ENCODE peak calls at places on chromosomes 12 and 14, in seven cellular contexts. Q is stomach, O is NB4, K is gastrocnemius medialis, T is lower leg skin, B is IMR-90, W is A549. X is an unnamed sample.

GRCh38 chr12:113134521-113134951 is 1.0 kb downstream of the RASAL1 start:
- DNase-seq in W (no peak), B (no peak), K (no peak), Q (no peak), O (no peak), T (no peak), X (no peak)

GRCh38 chr14:98912655-98913054 is 359.3 kb downstream of the BCL11B start:
- DNase-seq in B (no peak), T (no peak), Q (no peak), K (no peak), O (no peak), W (no peak), X (no peak)

GRCh38 chr12:86052921-86053320 is 178.8 kb downstream of the NTS start:
- DNase-seq in W (no peak), B (no peak), K (no peak), T (no peak), Q (no peak), O (no peak), X (no peak)

GRCh38 chr12:111304642-111305071 is 64.2 kb downstream of the PHETA1 start:
- DNase-seq in K (no peak), O (peak; percentile 75), Q (no peak), W (peak; percentile 69), T (no peak), B (no peak), X (peak; percentile 70)

GRCh38 chr12:3046441-3047200 is 30.6 kb upstream of the TSPAN9 start:
- DNase-seq in W (no peak), O (no peak), T (no peak), B (no peak), K (peak; percentile 91), Q (no peak), X (no peak)

GRCh38 chr12:118773956-118774723 is 207.2 kb upstream of the SRRM4 start:
- DNase-seq in Q (no peak), K (no peak), B (no peak), T (no peak), O (no peak), W (no peak), X (no peak)

GRCh38 chr12:69739287-69740191 is 879 bp downstream of the RAB3IP start:
- DNase-seq in K (peak; percentile 24), O (peak; percentile 83), W (peak; percentile 48), Q (peak; percentile 73), B (peak; percentile 13), T (peak; percentile 87), X (peak; percentile 68)

GRCh38 chr12:78269620-78270019 is 438.9 kb downstream of the NAV3 start:
- DNase-seq in Q (no peak), T (no peak), B (no peak), O (no peak), K (no peak), W (no peak), X (no peak)

GRCh38 chr14:105384605-105385321 is 13.6 kb upstream of the TEX22 start:
- DNase-seq in Q (no peak), T (no peak), B (no peak), O (no peak), W (no peak), K (no peak), X (no peak)

GRCh38 chr14:104708606-104709268 is 15.3 kb upstream of the ADSS1 start:
- DNase-seq in B (peak; percentile 39), T (peak; percentile 94), Q (peak; percentile 81), K (peak; percentile 64), W (peak; percentile 81), O (peak; percentile 74), X (peak; percentile 52)

GRCh38 chr14:39303100-39303499 is 69.4 kb downstream of the MIA2 start:
- DNase-seq in W (no peak), T (no peak), K (no peak), O (no peak), B (no peak), Q (no peak), X (no peak)

GRCh38 chr12:77166711-77167110 is 101.3 kb upstream of the E2F7 start:
- DNase-seq in O (no peak), Q (no peak), K (no peak), W (no peak), T (no peak), B (no peak), X (no peak)

GRCh38 chr14:51554953-51555352 is 96.8 kb upstream of the FRMD6 start:
- DNase-seq in W (peak; percentile 45), O (peak; percentile 4), B (peak; percentile 72), K (no peak), T (no peak), Q (no peak), X (peak; percentile 4)

GRCh38 chr14:51548187-51548586 is 103.5 kb upstream of the FRMD6 start:
- DNase-seq in W (no peak), B (no peak), O (no peak), K (no peak), Q (no peak), T (no peak), X (no peak)

GRCh38 chr14:51554339-51554920 is 97.3 kb upstream of the FRMD6 start:
- DNase-seq in K (no peak), W (peak; percentile 65), T (no peak), Q (no peak), B (peak; percentile 96), O (no peak), X (no peak)

GRCh38 chr14:51552768-51553426 is 98.8 kb upstream of the FRMD6 start:
- DNase-seq in O (no peak), K (no peak), Q (no peak), W (peak; percentile 36), T (no peak), B (no peak), X (no peak)

DNA sequence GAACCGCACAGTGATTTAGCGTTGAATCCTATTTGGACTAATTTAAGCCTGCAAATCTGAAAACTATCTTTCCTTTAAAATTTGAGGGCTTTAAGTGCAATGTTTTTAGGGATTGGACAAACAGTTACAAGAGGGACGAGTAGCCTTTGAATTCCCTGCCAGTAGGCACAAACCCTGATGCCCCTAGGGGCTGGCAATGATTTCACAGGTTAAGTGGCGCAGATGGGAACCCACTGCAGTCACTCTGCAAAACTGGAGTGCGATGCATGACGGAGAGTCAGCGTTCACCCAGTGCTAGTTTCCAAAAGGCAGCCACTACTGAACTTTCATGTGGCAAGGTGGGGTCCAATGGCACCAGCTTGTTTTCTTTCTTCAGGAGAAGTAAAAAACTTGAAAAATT is 99.4 kb upstream of the FRMD6 start:
- DNase-seq in T (no peak), B (no peak), O (no peak), Q (no peak), K (no peak), W (peak; percentile 33), X (no peak)
- TF ChIP-seq POLR2A in T (no peak), B (no peak), O (no peak), Q (no peak), K (no peak), W (no peak), X (no peak)

DNA sequence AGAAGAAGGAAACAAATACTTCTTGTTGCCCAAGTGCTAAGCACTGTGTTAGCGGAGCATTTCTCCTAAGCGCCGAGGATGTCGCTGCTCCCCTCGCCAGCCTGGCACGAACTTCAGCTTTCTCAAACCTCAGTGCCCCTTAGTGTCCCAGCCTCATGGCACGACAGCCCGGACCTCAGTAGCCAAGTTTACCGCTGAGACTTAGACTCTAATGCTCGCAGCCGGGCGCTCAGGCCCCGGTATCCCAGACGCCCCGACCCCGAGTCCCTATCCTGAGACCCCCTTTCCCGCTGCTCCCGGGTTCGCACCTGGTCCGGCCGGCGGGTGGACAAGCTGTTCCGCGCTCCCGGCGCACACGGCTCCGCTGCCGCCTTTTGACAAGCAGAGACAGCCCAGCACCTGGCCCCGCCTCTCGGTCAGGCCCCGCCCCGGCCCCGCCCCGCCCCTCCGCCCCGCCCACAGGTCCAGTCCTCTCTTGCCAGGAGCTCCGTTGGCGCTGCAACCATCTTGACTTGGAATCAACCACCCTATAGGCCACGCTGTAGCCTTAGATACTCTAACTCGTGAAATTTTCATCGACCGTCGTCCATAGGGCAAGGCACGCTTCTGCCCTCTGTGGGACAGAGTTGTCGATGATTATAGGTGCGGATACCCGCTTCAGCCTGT is at the start of gene VDR:
- DNase-seq in Q (peak; percentile 83), O (peak; percentile 91), B (peak; percentile 65), T (peak; percentile 95), K (peak; percentile 74), W (peak; percentile 87), X (peak; percentile 79)
- TF ChIP-seq POLR2A in Q (no peak), O (peak; percentile 95), B (no peak), T (no peak), K (peak; percentile 84), W (peak; percentile 21), X (peak; percentile 52)

DNA sequence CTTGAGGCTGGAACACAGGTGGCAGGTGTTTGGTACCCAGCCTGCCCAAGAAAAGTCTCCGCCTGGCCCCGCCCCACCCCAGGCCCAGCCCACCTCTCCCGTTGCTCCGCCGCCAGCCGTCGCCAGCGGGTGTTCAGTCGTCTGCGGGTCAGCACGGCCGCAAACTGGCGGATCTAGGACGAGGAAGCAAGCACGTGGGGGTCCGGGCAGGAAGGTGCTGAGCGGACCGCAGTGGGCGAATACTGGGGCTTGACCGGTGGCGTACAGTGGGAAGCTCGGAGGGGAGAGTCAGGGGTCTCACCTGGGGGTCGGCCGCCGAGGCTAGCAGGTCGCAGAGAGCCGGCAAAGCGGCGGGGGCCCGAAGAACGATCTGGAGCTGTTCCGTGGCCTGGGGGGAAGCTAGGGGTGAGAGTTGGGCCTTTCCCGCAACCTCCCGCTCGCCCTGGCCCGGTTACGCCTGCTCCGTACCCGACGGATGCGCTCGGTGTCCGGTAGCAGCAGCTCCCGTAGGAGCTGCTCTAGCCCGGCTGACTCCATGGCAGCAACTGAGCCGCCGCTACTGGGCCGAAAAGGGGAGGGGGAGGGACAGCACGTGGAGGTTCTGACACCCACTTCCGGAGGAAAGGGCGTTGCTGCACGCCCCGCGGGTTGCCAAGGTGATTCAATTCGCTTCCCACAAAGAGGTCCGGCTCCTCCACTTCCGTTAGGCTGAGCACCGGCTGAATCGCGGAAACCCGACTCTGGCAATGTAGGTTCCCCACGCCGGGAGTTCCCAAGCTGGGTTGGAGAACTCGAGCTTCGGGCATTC is at the start of gene IPO4:
- DNase-seq in K (peak; percentile 96), B (peak; percentile 98), W (peak; percentile 98), O (peak; percentile 98), T (peak; percentile 99), Q (peak; percentile 95), X (peak; percentile 95)
- TF ChIP-seq POLR2A in K (peak; percentile 86), B (peak; percentile 90), W (peak; percentile 81), O (peak; percentile 87), T (no peak), Q (no peak), X (peak; percentile 72)

GRCh38 chr12:101740980-101741379 is 1.7 kb upstream of the SYCP3 start:
- DNase-seq in B (no peak), T (no peak), O (no peak), Q (no peak), K (no peak), W (no peak), X (no peak)

GRCh38 chr12:101746661-101747060 is 7.4 kb upstream of the SYCP3 start:
- DNase-seq in B (peak; percentile 5), Q (no peak), O (no peak), W (no peak), T (no peak), K (no peak), X (no peak)

GRCh38 chr12:101743242-101743641 is 4.0 kb upstream of the SYCP3 start:
- DNase-seq in T (no peak), K (no peak), O (no peak), Q (no peak), W (no peak), B (no peak), X (no peak)

GRCh38 chr12:101745481-101745880 is 6.2 kb upstream of the SYCP3 start:
- DNase-seq in B (no peak), T (no peak), O (no peak), W (no peak), Q (no peak), K (no peak), X (no peak)

GRCh38 chr12:101743724-101744472 is 4.6 kb upstream of the SYCP3 start:
- DNase-seq in K (no peak), O (no peak), T (no peak), W (no peak), Q (no peak), B (no peak), X (no peak)
- TF ChIP-seq POLR2A in K (no peak), O (no peak), T (no peak), W (no peak), Q (no peak), B (no peak), X (no peak)